ENCODE peak calls at places on chromosome 12, in nine cellular contexts. B is activated naive CD8-positive, alpha-beta T cell treated with anti-CD3 and anti-CD28 coated beads, Interleukin-2, amount 50 U/mL, for 24 hours; R is right cardiac atrium; T is left cardiac atrium; A is CD4-positive, CD25-positive, alpha-beta regulatory T cell; Y is left ventricle myocardium superior; H is stimulated activated effector memory CD8-positive, alpha-beta T cell treated with anti-CD3 and anti-CD28 coated beads, Interleukin-12 subunit alpha, Interleukin-12 subunit beta, amount 100 ng/mL, for 72 hours; N is heart right ventricle; M is natural killer cell. F is an unnamed sample.

GRCh38 chr12:1812650-1813302 is 7.6 kb upstream of the LRTM2 start:
- ATAC-seq in B (no peak), R (peak), T (peak), A (no peak), Y (peak), H (peak), N (peak), M (peak), F (no peak)

GRCh38 chr12:104414581-104415305 is 42.0 kb upstream of the CHST11 start:
- ATAC-seq in B (no peak), R (no peak), T (no peak), A (no peak), Y (no peak), H (no peak), N (no peak), M (no peak), F (peak)

GRCh38 chr12:46901464-46902205 is 75.8 kb upstream of the SLC38A4 start:
- ATAC-seq in B (no peak), R (no peak), T (no peak), A (no peak), Y (no peak), H (no peak), N (no peak), M (no peak), F (no peak)

GRCh38 chr12:93683410-93683809 is 6.2 kb downstream of the CRADD start:
- ATAC-seq in B (no peak), R (peak), T (peak), A (no peak), Y (peak), H (no peak), N (peak), M (no peak), F (no peak)

GRCh38 chr12:105400227-105400626 is 69.7 kb downstream of the C12orf75 start:
- ATAC-seq in B (no peak), R (no peak), T (no peak), A (no peak), Y (no peak), H (no peak), N (no peak), M (no peak), F (no peak)

GRCh38 chr12:1917172-1918070 is 1.0 kb downstream of the CACNA2D4 start:
- ATAC-seq in B (no peak), R (no peak), T (no peak), A (no peak), Y (no peak), H (no peak), N (no peak), M (no peak), F (peak)

GRCh38 chr12:12749433-12749832 is 32.3 kb downstream of the CDKN1B start:
- ATAC-seq in B (no peak), R (peak), T (peak), A (no peak), Y (no peak), H (no peak), N (no peak), M (no peak), F (no peak)

GRCh38 chr12:107395817-107396216 is 289.8 kb upstream of the PWP1 start:
- ATAC-seq in B (no peak), R (no peak), T (no peak), A (no peak), Y (no peak), H (peak), N (no peak), M (peak), F (no peak)

GRCh38 chr12:62267490-62267889 is 7.3 kb downstream of the USP15 start:
- ATAC-seq in B (no peak), R (no peak), T (no peak), A (no peak), Y (no peak), H (no peak), N (no peak), M (no peak), F (no peak)

GRCh38 chr12:56590237-56590830 is 39.8 kb downstream of the BAZ2A start:
- ATAC-seq in B (peak), R (no peak), T (no peak), A (peak), Y (peak), H (peak), N (no peak), M (no peak), F (peak)